ENCODE peak calls at places on chromosome 1, in seven cellular contexts. V, Y, H, F, B, E and L are unnamed samples.

GRCh38 chr1:248597589-248597988 is at the start of gene OR2T10:
- DNase-seq in V (no peak), Y (no peak), H (no peak), F (no peak), B (no peak), E (no peak), L (no peak)

GRCh38 chr1:198529414-198529813 is 11.1 kb downstream of the ATP6V1G3 start:
- DNase-seq in V (no peak), Y (no peak), H (no peak), F (no peak), B (no peak), E (no peak), L (no peak)

GRCh38 chr1:12153181-12153785 is 13.5 kb upstream of the TNFRSF1B start:
- DNase-seq in V (no peak), Y (no peak), H (no peak), F (peak), B (no peak), E (no peak), L (no peak)

GRCh38 chr1:232518357-232518756 is 111.6 kb downstream of the SIPA1L2 start:
- DNase-seq in V (no peak), Y (peak), H (no peak), F (no peak), B (no peak), E (no peak), L (no peak)

GRCh38 chr1:21911205-21912001 is 25.7 kb downstream of the HSPG2 start:
- DNase-seq in V (no peak), Y (no peak), H (no peak), F (no peak), B (no peak), E (no peak), L (no peak)

GRCh38 chr1:35857830-35858229 is 25.2 kb upstream of the AGO1 start:
- DNase-seq in V (no peak), Y (peak), H (no peak), F (peak), B (no peak), E (no peak), L (no peak)

GRCh38 chr1:40859017-40859416 is 3.1 kb downstream of the CITED4 start:
- DNase-seq in V (no peak), Y (no peak), H (no peak), F (no peak), B (no peak), E (no peak), L (no peak)

GRCh38 chr1:3501856-3502665 is 47.6 kb downstream of the ARHGEF16 start:
- DNase-seq in V (peak), Y (peak), H (no peak), F (no peak), B (no peak), E (peak), L (no peak)